ENCODE peak calls at places on chromosomes 11 and 22, in four cellular contexts. One of them, this sample, is unnamed.

GRCh38 chr22:30195245-30196140 is 51.1 kb downstream of the LIF start:
- DNase-seq in HL-60: no peak
- DNase-seq in GM12878: no peak
- DNase-seq in K562: peak; percentile 47
- DNase-seq in this sample: no peak

GRCh38 chr11:69434341-69434960 is 47.0 kb upstream of the LINC01488 start:
- DNase-seq in HL-60: no peak
- DNase-seq in GM12878: no peak
- DNase-seq in K562: no peak
- DNase-seq in this sample: no peak

GRCh38 chr11:121741316-121741715 is 288.5 kb upstream of the SORL1-AS1 start:
- DNase-seq in HL-60: no peak
- DNase-seq in GM12878: no peak
- DNase-seq in K562: no peak
- DNase-seq in this sample: no peak

GRCh38 chr11:115193931-115194797 is 310.1 kb downstream of the CADM1 start:
- DNase-seq in HL-60: no peak
- DNase-seq in GM12878: peak; percentile 19
- DNase-seq in K562: no peak
- DNase-seq in this sample: no peak

GRCh38 chr11:43983221-43983795 is 40.9 kb downstream of the C11orf96 start:
- DNase-seq in HL-60: no peak
- DNase-seq in GM12878: no peak
- DNase-seq in K562: no peak
- DNase-seq in this sample: no peak

GRCh38 chr11:44387415-44387814 is 77.5 kb upstream of the ALX4 start:
- DNase-seq in HL-60: no peak
- DNase-seq in GM12878: no peak
- DNase-seq in K562: no peak
- DNase-seq in this sample: no peak

GRCh38 chr22:35436421-35436820 is 36.5 kb downstream of the MCM5 start:
- DNase-seq in HL-60: no peak
- DNase-seq in GM12878: no peak
- DNase-seq in K562: no peak
- DNase-seq in this sample: no peak

GRCh38 chr11:60265373-60266214 is 14.9 kb upstream of the MS4A4A start:
- DNase-seq in HL-60: peak; percentile 31
- DNase-seq in GM12878: peak; percentile 44
- DNase-seq in K562: peak; percentile 62
- DNase-seq in this sample: no peak

GRCh38 chr22:44670220-44670983 is 31.6 kb upstream of the PRR5 start:
- DNase-seq in HL-60: no peak
- DNase-seq in GM12878: no peak
- DNase-seq in K562: no peak
- DNase-seq in this sample: no peak

GRCh38 chr11:59182457-59183151 is 10.7 kb downstream of the DTX4 start:
- DNase-seq in HL-60: no peak
- DNase-seq in GM12878: no peak
- DNase-seq in K562: peak; percentile 16
- DNase-seq in this sample: peak; percentile 49

GRCh38 chr11:111460752-111461305 is 51.4 kb downstream of the BTG4 start:
- DNase-seq in HL-60: no peak
- DNase-seq in GM12878: no peak
- DNase-seq in K562: no peak
- DNase-seq in this sample: no peak

GRCh38 chr11:46639197-46639839 is 22.0 kb downstream of the ATG13 start:
- DNase-seq in HL-60: peak; percentile 85
- DNase-seq in GM12878: no peak
- DNase-seq in K562: no peak
- DNase-seq in this sample: no peak

DNA sequence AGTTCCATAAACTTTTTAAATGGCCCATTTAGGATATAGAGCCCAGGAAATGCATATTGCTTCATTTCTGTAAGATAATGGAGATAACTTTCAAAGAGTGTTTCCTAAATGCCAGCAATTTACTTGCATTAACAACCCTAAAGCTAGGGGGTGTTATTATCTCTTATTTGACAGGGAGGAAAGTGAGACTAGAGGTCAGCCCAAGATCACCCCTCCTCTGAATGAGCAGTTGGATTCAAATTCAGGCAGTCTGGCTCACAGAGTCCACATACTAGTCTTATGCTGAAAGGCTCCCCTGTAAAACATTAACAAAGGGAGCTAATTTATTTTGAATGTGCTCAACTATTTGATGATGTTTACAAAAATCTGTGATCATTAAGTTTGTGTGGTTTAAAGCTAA is 49.9 kb upstream of the TRIM77 start:
- DNase-seq in HL-60: no peak
- DNase-seq in GM12878: no peak
- DNase-seq in K562: no peak
- DNase-seq in this sample: no peak
- TF ChIP-seq SPI1 in HL-60: no peak
- TF ChIP-seq SPI1 in GM12878: no peak
- TF ChIP-seq SPI1 in K562: no peak
- TF ChIP-seq SPI1 in this sample: no peak

DNA sequence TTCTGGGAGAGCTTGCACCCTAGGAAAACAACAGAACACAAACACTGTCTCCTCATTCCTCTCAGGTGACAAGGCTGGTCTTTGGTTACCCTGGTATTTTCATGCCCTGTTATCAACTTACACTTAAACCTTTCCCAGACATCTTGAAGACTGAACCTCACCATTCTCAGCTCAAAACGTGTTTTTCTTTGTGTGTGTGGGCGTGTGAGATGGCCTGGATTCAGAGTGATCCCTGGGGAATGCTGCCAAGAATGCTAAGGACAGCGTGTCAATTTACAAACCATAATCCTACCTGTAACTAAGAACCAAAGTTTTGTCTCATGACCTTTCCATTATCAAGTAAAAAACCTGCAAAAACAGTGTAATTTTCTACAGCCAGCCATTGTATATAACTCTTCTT is 33.3 kb downstream of the ELF5 start:
- DNase-seq in HL-60: no peak
- DNase-seq in GM12878: no peak
- DNase-seq in K562: no peak
- DNase-seq in this sample: no peak
- TF ChIP-seq SPI1 in HL-60: no peak
- TF ChIP-seq SPI1 in GM12878: no peak
- TF ChIP-seq SPI1 in K562: no peak
- TF ChIP-seq SPI1 in this sample: no peak

DNA sequence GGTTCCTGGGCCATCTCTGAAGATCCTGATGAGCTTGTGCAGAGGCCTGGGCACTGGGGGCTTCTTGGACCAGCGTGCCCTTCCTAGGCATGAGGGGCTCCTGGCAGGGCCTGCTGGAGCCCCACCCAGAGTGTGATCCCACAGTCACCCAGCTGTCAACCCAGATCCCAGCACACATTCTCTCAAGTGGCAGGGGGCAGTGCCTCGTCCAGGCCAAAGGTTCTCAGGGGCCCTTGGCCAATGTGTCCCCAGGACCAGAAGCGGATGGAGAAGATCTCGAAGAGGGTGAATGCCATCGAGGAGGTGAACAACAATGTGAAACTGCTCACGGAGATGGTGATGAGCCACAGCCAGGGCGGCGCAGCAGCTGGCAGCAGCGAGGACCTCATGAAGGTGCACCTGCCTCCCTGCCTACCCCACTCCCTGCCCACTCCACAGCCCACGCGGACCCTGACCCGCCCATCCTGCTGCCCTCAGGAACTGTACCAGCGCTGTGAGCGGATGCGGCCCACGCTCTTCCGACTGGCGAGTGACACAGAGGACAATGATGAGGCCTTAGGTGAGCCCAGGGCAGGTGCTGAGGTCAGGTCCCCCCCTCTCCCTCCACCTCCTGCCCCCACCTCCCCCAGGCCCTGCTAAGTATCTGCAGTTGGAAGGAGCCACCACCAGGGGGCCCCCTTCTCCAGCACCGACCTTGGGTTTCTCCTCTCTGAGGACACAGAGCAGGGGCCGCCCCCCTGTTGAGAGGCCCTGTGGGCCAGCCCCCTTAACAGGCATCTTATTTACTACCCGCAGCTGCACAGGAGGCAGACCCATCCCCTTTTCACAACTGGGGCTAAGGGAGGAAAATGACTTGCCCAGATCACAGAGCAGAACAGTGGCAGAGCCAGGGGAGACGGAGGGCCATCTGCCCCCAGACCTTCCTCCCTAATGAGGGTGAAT is 14.7 kb downstream of the GGA1 start:
- DNase-seq in HL-60: peak; percentile 63
- DNase-seq in GM12878: no peak
- DNase-seq in K562: peak; percentile 70
- DNase-seq in this sample: peak; percentile 84
- TF ChIP-seq SPI1 in HL-60: no peak
- TF ChIP-seq SPI1 in GM12878: no peak
- TF ChIP-seq SPI1 in K562: no peak
- TF ChIP-seq SPI1 in this sample: no peak

DNA sequence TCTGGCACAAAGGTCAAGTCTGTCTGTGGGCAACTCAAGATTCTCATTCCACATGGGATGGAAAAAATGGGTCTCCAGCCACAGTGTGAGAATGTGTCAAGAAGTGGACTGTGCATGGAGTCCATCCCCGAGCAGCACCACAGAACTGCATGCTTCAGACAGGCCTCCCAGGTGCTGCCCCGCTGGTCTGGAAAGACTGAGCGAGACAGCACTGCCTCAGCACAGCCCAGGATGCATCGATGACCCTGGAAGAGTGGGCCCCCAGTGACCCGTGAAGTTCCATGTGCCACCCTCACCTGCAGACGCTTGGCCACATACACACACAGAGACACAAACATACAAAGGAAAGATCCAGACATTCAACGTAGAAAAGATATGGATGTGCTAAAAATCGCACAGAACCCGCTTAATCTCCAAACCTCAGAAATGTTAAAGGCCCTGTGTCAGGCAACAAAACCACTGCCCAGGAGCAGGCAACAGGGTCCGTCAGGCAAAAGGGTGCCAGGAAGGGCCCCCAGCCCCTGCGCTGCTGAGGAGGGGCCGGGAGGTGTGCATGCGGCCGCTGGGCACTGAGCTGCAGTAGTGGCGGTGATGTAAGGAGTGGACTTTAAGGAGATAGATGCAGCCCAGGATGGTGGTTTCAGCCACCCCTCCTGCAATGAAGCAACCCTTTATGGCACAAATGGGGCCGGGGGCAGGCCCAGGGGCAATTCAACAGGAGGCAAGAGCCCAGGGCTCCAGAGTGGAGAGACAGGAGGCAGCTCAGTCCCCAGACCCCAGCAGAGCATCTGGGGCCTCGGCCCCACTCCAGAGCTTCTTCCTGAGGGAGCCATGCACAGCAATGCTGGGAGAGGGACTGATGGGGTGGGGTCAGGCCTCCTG is 84.7 kb downstream of the DGCR2 start:
- DNase-seq in HL-60: no peak
- DNase-seq in GM12878: no peak
- DNase-seq in K562: no peak
- DNase-seq in this sample: no peak
- TF ChIP-seq SPI1 in HL-60: no peak
- TF ChIP-seq SPI1 in GM12878: no peak
- TF ChIP-seq SPI1 in K562: no peak
- TF ChIP-seq SPI1 in this sample: no peak

GRCh38 chr11:118290923-118291322 is 13.6 kb upstream of the CD3E start:
- DNase-seq in HL-60: peak; percentile 57
- DNase-seq in GM12878: no peak
- DNase-seq in K562: peak; percentile 30
- DNase-seq in this sample: no peak
- TF ChIP-seq SPI1 in HL-60: no peak
- TF ChIP-seq SPI1 in GM12878: no peak
- TF ChIP-seq SPI1 in K562: no peak
- TF ChIP-seq SPI1 in this sample: no peak

GRCh38 chr11:119729581-119730346 is 764 bp upstream of the NECTIN1 start:
- DNase-seq in HL-60: peak; percentile 38
- DNase-seq in GM12878: no peak
- DNase-seq in K562: no peak
- DNase-seq in this sample: no peak
- TF ChIP-seq SPI1 in HL-60: peak; percentile 61
- TF ChIP-seq SPI1 in GM12878: peak; percentile 62
- TF ChIP-seq SPI1 in K562: no peak
- TF ChIP-seq SPI1 in this sample: peak; percentile 36

DNA sequence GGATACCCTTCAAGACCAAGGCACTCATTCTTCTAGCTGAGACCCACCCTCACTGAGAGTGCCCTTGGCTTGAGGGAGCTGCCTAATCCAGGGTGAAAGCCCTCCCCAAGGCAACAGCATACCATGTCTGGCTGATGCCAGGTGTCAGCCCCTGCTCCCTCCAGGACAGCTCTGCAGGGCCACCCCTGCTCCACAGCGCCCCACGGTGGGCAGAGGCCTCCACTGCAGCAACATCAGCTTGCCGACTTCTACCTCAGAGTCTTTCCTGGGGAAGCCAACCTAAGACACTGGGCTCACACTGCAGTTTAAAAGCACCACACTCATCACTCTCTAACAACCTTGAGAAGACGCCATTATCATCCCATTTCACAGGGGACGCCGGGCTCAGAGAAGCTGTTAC is 29.0 kb downstream of the TTLL1 start:
- DNase-seq in HL-60: peak; percentile 39
- DNase-seq in GM12878: no peak
- DNase-seq in K562: peak; percentile 56
- DNase-seq in this sample: peak; percentile 57
- TF ChIP-seq SPI1 in HL-60: no peak
- TF ChIP-seq SPI1 in GM12878: no peak
- TF ChIP-seq SPI1 in K562: no peak
- TF ChIP-seq SPI1 in this sample: no peak

GRCh38 chr22:49551897-49552659 is 275.6 kb downstream of the BRD1 start:
- DNase-seq in HL-60: no peak
- DNase-seq in GM12878: no peak
- DNase-seq in K562: no peak
- DNase-seq in this sample: no peak

GRCh38 chr22:49554741-49555140 is 272.9 kb downstream of the BRD1 start:
- DNase-seq in HL-60: no peak
- DNase-seq in GM12878: no peak
- DNase-seq in K562: no peak
- DNase-seq in this sample: no peak

GRCh38 chr22:49554296-49554625 is 273.4 kb downstream of the BRD1 start:
- DNase-seq in HL-60: no peak
- DNase-seq in GM12878: no peak
- DNase-seq in K562: no peak
- DNase-seq in this sample: no peak

GRCh38 chr22:49553076-49553475 is 274.6 kb downstream of the BRD1 start:
- DNase-seq in HL-60: no peak
- DNase-seq in GM12878: no peak
- DNase-seq in K562: no peak
- DNase-seq in this sample: no peak

DNA sequence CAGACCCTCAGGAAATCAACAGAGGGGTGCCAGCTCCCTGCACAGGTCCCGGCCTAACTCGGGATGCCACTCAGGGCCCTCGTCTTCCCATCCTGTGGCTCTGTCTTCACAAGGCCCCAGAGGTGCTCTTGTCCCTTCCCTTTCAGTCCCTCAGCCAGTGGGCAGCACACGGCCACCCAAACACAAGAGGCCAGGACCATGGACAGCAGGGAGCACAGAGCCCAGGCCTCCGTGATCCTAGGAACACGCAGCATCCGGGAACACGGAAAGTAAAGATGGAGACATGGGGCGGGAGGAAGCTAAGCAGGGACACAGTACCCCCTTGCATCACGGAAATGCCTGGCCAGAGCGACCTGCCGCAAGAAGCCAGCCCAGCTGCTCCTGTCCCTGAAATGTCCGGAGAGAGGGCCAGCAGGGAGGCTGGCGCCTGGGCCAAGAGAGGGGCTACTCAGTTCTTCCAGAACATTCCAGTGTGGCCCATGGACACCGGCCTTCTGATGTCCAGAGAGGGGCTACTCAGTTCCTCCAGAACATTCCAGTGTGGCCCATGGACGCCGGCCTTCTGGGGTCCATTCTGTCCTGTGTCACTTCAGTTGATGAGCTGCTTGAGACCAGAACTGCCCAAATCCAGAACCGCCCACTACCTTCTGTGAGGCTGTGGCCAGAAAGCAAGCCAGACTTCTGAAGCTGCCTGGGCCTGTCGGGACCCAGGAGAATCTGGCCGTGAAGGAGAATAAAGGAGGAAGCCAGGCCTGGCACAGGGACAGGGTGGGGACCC is 274.0 kb downstream of the BRD1 start:
- DNase-seq in HL-60: no peak
- DNase-seq in GM12878: no peak
- DNase-seq in K562: no peak
- DNase-seq in this sample: no peak
- TF ChIP-seq SPI1 in HL-60: no peak
- TF ChIP-seq SPI1 in GM12878: no peak
- TF ChIP-seq SPI1 in K562: no peak
- TF ChIP-seq SPI1 in this sample: no peak